ENCODE peak calls at places on chromosomes 12 and 14, in five cellular contexts. One of them, this sample, is unnamed.

GRCh38 chr14:31060253-31060875 is 34.2 kb upstream of the STRN3 start:
- DNase-seq in activated CD4-positive, alpha-beta T cell treated with anti-CD3 and anti-CD28 coated beads, Interleukin-2, amount 10 ng/mL, durations not matched to agents 7 days and 5 days: no peak
- DNase-seq in omental fat pad: no peak
- DNase-seq in cardiac septum: no peak
- DNase-seq in AG04449: no peak
- DNase-seq in this sample: peak

GRCh38 chr12:77965790-77966189 is 135.1 kb downstream of the NAV3 start:
- DNase-seq in activated CD4-positive, alpha-beta T cell treated with anti-CD3 and anti-CD28 coated beads, Interleukin-2, amount 10 ng/mL, durations not matched to agents 7 days and 5 days: no peak
- DNase-seq in omental fat pad: no peak
- DNase-seq in cardiac septum: no peak
- DNase-seq in AG04449: no peak
- DNase-seq in this sample: no peak

GRCh38 chr12:26122681-26123481 is 2.0 kb downstream of the BHLHE41 start:
- DNase-seq in activated CD4-positive, alpha-beta T cell treated with anti-CD3 and anti-CD28 coated beads, Interleukin-2, amount 10 ng/mL, durations not matched to agents 7 days and 5 days: no peak
- DNase-seq in omental fat pad: peak
- DNase-seq in cardiac septum: peak
- DNase-seq in AG04449: no peak
- DNase-seq in this sample: peak

GRCh38 chr12:48779869-48780268 is 9.0 kb downstream of the ADCY6 start:
- DNase-seq in activated CD4-positive, alpha-beta T cell treated with anti-CD3 and anti-CD28 coated beads, Interleukin-2, amount 10 ng/mL, durations not matched to agents 7 days and 5 days: no peak
- DNase-seq in omental fat pad: no peak
- DNase-seq in cardiac septum: peak
- DNase-seq in AG04449: peak
- DNase-seq in this sample: no peak

GRCh38 chr14:65732112-65732511 is 319.6 kb downstream of the FUT8 start:
- DNase-seq in activated CD4-positive, alpha-beta T cell treated with anti-CD3 and anti-CD28 coated beads, Interleukin-2, amount 10 ng/mL, durations not matched to agents 7 days and 5 days: peak
- DNase-seq in omental fat pad: no peak
- DNase-seq in cardiac septum: no peak
- DNase-seq in AG04449: no peak
- DNase-seq in this sample: no peak

GRCh38 chr14:97212399-97212798 is 415.2 kb downstream of the VRK1 start:
- DNase-seq in activated CD4-positive, alpha-beta T cell treated with anti-CD3 and anti-CD28 coated beads, Interleukin-2, amount 10 ng/mL, durations not matched to agents 7 days and 5 days: no peak
- DNase-seq in omental fat pad: no peak
- DNase-seq in cardiac septum: no peak
- DNase-seq in AG04449: no peak
- DNase-seq in this sample: no peak

GRCh38 chr12:109462868-109463692 is 14.0 kb downstream of the KCTD10 start:
- DNase-seq in activated CD4-positive, alpha-beta T cell treated with anti-CD3 and anti-CD28 coated beads, Interleukin-2, amount 10 ng/mL, durations not matched to agents 7 days and 5 days: peak
- DNase-seq in omental fat pad: no peak
- DNase-seq in cardiac septum: peak
- DNase-seq in AG04449: peak
- DNase-seq in this sample: peak

GRCh38 chr12:51009038-51009437 is 17.1 kb downstream of the SLC11A2 start:
- DNase-seq in activated CD4-positive, alpha-beta T cell treated with anti-CD3 and anti-CD28 coated beads, Interleukin-2, amount 10 ng/mL, durations not matched to agents 7 days and 5 days: peak
- DNase-seq in omental fat pad: no peak
- DNase-seq in cardiac septum: peak
- DNase-seq in AG04449: no peak
- DNase-seq in this sample: no peak

GRCh38 chr12:3741882-3742672 is 10.8 kb downstream of the CRACR2A start:
- DNase-seq in activated CD4-positive, alpha-beta T cell treated with anti-CD3 and anti-CD28 coated beads, Interleukin-2, amount 10 ng/mL, durations not matched to agents 7 days and 5 days: no peak
- DNase-seq in omental fat pad: no peak
- DNase-seq in cardiac septum: no peak
- DNase-seq in AG04449: no peak
- DNase-seq in this sample: no peak

GRCh38 chr12:32809196-32809595 is 53.5 kb upstream of the YARS2 start:
- DNase-seq in activated CD4-positive, alpha-beta T cell treated with anti-CD3 and anti-CD28 coated beads, Interleukin-2, amount 10 ng/mL, durations not matched to agents 7 days and 5 days: no peak
- DNase-seq in omental fat pad: no peak
- DNase-seq in cardiac septum: no peak
- DNase-seq in AG04449: no peak
- DNase-seq in this sample: no peak

This sample was measured in endodermal cell.